ENCODE peak calls at places on chromosome 10, in nine cellular contexts. F, U, P, H, S, C, X, Q and L are unnamed samples.

GRCh38 chr10:59383436-59383835 is 21.1 kb upstream of the FAM13C start:
- DNase-seq in F (no peak), U (peak), P (no peak), H (no peak), S (no peak), C (no peak), X (no peak), Q (no peak), L (no peak)

GRCh38 chr10:110863361-110863760 is 8.4 kb upstream of the PDCD4 start:
- DNase-seq in F (no peak), U (no peak), P (no peak), H (no peak), S (no peak), C (no peak), X (no peak), Q (no peak), L (no peak)

GRCh38 chr10:99858849-99859248 is 76.4 kb downstream of the ABCC2 start:
- DNase-seq in F (no peak), U (no peak), P (no peak), H (no peak), S (no peak), C (no peak), X (no peak), Q (no peak), L (no peak)

GRCh38 chr10:73182568-73182967 is 14.6 kb downstream of the FAM149B1 start:
- DNase-seq in F (no peak), U (peak), P (no peak), H (no peak), S (no peak), C (no peak), X (no peak), Q (no peak), L (no peak)

GRCh38 chr10:5014936-5015335 is 11.3 kb upstream of the AKR1C2 start:
- DNase-seq in F (no peak), U (peak), P (no peak), H (peak), S (peak), C (peak), X (no peak), Q (no peak), L (no peak)

GRCh38 chr10:25078659-25079429 is 62.4 kb downstream of the THNSL1 start:
- DNase-seq in F (peak), U (no peak), P (no peak), H (no peak), S (no peak), C (no peak), X (no peak), Q (no peak), L (no peak)

GRCh38 chr10:84097787-84098353 is 41.4 kb upstream of the GHITM start:
- DNase-seq in F (no peak), U (peak), P (peak), H (peak), S (peak), C (no peak), X (no peak), Q (no peak), L (no peak)

GRCh38 chr10:70579234-70580002 is 23.1 kb downstream of the PRF1 start:
- DNase-seq in F (no peak), U (no peak), P (no peak), H (peak), S (no peak), C (peak), X (no peak), Q (peak), L (no peak)

GRCh38 chr10:22053048-22053447 is 49.5 kb upstream of the DNAJC1 start:
- DNase-seq in F (no peak), U (no peak), P (no peak), H (no peak), S (no peak), C (peak), X (no peak), Q (no peak), L (no peak)

GRCh38 chr10:112763916-112764520 is 186.0 kb upstream of the TCF7L2 start:
- DNase-seq in F (no peak), U (no peak), P (no peak), H (peak), S (no peak), C (no peak), X (peak), Q (no peak), L (no peak)

GRCh38 chr10:12907651-12908050 is 93.9 kb downstream of the CCDC3 start:
- DNase-seq in F (no peak), U (peak), P (no peak), H (no peak), S (no peak), C (no peak), X (no peak), Q (no peak), L (no peak)

GRCh38 chr10:115355162-115355760 is 262.1 kb downstream of the ATRNL1 start:
- DNase-seq in F (peak), U (peak), P (peak), H (peak), S (peak), C (peak), X (peak), Q (no peak), L (no peak)

GRCh38 chr10:31118561-31118960 is 86.9 kb upstream of the ZNF438 start:
- DNase-seq in F (no peak), U (no peak), P (no peak), H (peak), S (no peak), C (no peak), X (no peak), Q (no peak), L (no peak)

GRCh38 chr10:37789590-37789989 is 67.8 kb downstream of the ZNF248 start:
- DNase-seq in F (no peak), U (no peak), P (no peak), H (peak), S (no peak), C (no peak), X (no peak), Q (no peak), L (no peak)

GRCh38 chr10:130858626-130859025 is 452.9 kb downstream of the TCERG1L start:
- DNase-seq in F (no peak), U (no peak), P (no peak), H (no peak), S (no peak), C (no peak), X (no peak), Q (no peak), L (no peak)

GRCh38 chr10:98378722-98379121 is 36.3 kb downstream of the PYROXD2 start:
- DNase-seq in F (no peak), U (no peak), P (no peak), H (no peak), S (no peak), C (no peak), X (no peak), Q (no peak), L (no peak)

GRCh38 chr10:19904202-19904661 is 88.0 kb downstream of the PLXDC2 start:
- DNase-seq in F (no peak), U (peak), P (no peak), H (no peak), S (no peak), C (no peak), X (peak), Q (no peak), L (no peak)

GRCh38 chr10:114681542-114681941 is 23.5 kb upstream of the ABLIM1 start:
- DNase-seq in F (no peak), U (no peak), P (no peak), H (peak), S (no peak), C (no peak), X (no peak), Q (peak), L (no peak)

GRCh38 chr10:90969947-90970673 is 49.2 kb upstream of the ANKRD1 start:
- DNase-seq in F (no peak), U (peak), P (no peak), H (peak), S (no peak), C (no peak), X (peak), Q (no peak), L (no peak)

GRCh38 chr10:62492012-62492869 is 118.1 kb downstream of the ZNF365 start:
- DNase-seq in F (no peak), U (peak), P (peak), H (peak), S (peak), C (peak), X (no peak), Q (no peak), L (no peak)

GRCh38 chr10:113187066-113187777 is 237.2 kb downstream of the TCF7L2 start:
- DNase-seq in F (no peak), U (peak), P (no peak), H (no peak), S (no peak), C (no peak), X (no peak), Q (peak), L (peak)

GRCh38 chr10:65907199-65907712 is 1018.6 kb upstream of the LRRTM3 start:
- DNase-seq in F (no peak), U (no peak), P (no peak), H (no peak), S (no peak), C (no peak), X (no peak), Q (no peak), L (no peak)

GRCh38 chr10:8050561-8051108 is 3.9 kb upstream of the GATA3 start:
- DNase-seq in F (no peak), U (peak), P (peak), H (peak), S (no peak), C (no peak), X (no peak), Q (peak), L (peak)

GRCh38 chr10:61901829-61902447 is 439 bp downstream of the ARID5B start:
- DNase-seq in F (peak), U (peak), P (peak), H (no peak), S (peak), C (peak), X (no peak), Q (no peak), L (peak)

GRCh38 chr10:71837085-71837827 is 13.8 kb downstream of the PSAP start:
- DNase-seq in F (no peak), U (peak), P (peak), H (no peak), S (peak), C (peak), X (no peak), Q (peak), L (no peak)

GRCh38 chr10:44010873-44011602 is 362.4 kb upstream of the ZNF32 start:
- DNase-seq in F (no peak), U (no peak), P (no peak), H (peak), S (peak), C (no peak), X (no peak), Q (no peak), L (no peak)

GRCh38 chr10:18572959-18573561 is 78.3 kb downstream of the NSUN6 start:
- DNase-seq in F (no peak), U (no peak), P (no peak), H (no peak), S (no peak), C (no peak), X (no peak), Q (no peak), L (no peak)

GRCh38 chr10:58576736-58577366 is 64.2 kb downstream of the BICC1 start:
- DNase-seq in F (no peak), U (no peak), P (no peak), H (no peak), S (no peak), C (no peak), X (no peak), Q (no peak), L (no peak)

GRCh38 chr10:13346280-13346819 is 1.7 kb downstream of the SEPHS1 start:
- DNase-seq in F (peak), U (peak), P (no peak), H (peak), S (no peak), C (no peak), X (peak), Q (no peak), L (no peak)

GRCh38 chr10:49526624-49527023 is 12.3 kb downstream of the ERCC6 start:
- DNase-seq in F (no peak), U (peak), P (no peak), H (no peak), S (no peak), C (peak), X (no peak), Q (no peak), L (no peak)

GRCh38 chr10:47176903-47177860 is 122.8 kb upstream of the GDF10 start:
- DNase-seq in F (no peak), U (no peak), P (no peak), H (no peak), S (no peak), C (no peak), X (no peak), Q (no peak), L (no peak)

GRCh38 chr10:22927661-22928403 is at the start of gene ARMC3:
- DNase-seq in F (peak), U (peak), P (peak), H (peak), S (no peak), C (peak), X (no peak), Q (peak), L (peak)

GRCh38 chr10:75261813-75262725 is 26.3 kb upstream of the COMTD1 start:
- DNase-seq in F (no peak), U (no peak), P (no peak), H (peak), S (no peak), C (no peak), X (no peak), Q (peak), L (no peak)

GRCh38 chr10:104321716-104322415 is 16.4 kb downstream of the ITPRIP start:
- DNase-seq in F (no peak), U (no peak), P (no peak), H (no peak), S (peak), C (no peak), X (no peak), Q (peak), L (no peak)
- H3K4me3 ChIP-seq in F (no peak), U (no peak), P (peak), H (no peak), S (peak), C (no peak), X (no peak), Q (no peak), L (no peak)

GRCh38 chr10:102775973-102776669 is 32.4 kb downstream of the WBP1L start:
- DNase-seq in F (peak), U (peak), P (peak), H (no peak), S (no peak), C (peak), X (peak), Q (peak), L (peak)
- H3K4me3 ChIP-seq in F (peak), U (peak), P (peak), H (no peak), S (no peak), C (no peak), X (peak), Q (peak), L (no peak)

DNA sequence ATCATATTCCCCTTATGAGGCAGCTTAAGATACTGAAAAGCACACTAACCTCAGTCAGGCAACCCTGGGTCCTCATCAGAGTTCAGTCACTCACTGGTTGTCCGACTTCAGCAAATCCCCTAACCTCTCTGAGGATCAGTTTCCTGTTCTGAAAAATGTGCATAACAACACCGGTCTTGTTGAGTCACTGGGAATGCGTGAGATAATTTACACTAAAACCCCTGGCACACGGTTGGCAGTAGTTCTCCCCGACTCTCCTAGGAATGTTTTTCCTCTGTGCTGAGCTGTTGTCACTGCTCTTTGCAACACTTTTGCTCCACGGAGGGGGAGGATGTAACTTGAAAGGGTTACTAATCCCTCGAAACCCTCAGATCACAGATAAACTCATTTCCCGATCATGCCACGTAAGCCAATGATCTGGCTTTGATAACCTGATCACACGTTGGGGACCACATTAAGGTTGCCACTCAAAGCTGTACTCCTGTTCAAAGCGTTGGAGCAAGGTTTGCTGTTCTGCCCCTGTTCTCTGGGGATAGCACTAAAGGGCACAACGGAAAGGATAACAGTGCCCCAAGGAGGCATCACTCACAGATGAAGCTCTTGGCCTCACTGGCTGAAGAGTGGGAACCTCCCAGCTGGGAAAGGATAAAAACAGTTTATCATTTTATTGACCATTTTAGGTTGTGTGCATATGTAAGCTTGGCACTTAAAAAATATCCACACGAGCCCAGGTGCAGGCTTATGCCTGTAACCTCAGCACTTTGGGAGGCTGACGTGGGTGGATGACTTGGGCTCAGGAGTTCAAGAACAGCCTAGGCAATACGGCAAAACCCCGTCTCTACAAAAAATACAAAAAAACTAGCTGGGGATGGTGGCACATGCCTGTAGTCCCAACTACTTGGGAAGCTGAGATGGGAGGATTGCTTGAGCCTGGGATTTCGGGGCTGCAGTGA is 5.0 kb upstream of the RBM17 start:
- DNase-seq in F (no peak), U (peak), P (no peak), H (no peak), S (no peak), C (no peak), X (peak), Q (no peak), L (no peak)
- H3K4me3 ChIP-seq in F (no peak), U (no peak), P (no peak), H (no peak), S (no peak), C (no peak), X (no peak), Q (no peak), L (no peak)

GRCh38 chr10:11720260-11720741 is 21.9 kb upstream of the ECHDC3 start:
- DNase-seq in F (no peak), U (no peak), P (no peak), H (no peak), S (no peak), C (no peak), X (no peak), Q (no peak), L (no peak)
- H3K4me3 ChIP-seq in F (no peak), U (no peak), P (no peak), H (no peak), S (no peak), C (no peak), X (no peak), Q (no peak), L (no peak)

DNA sequence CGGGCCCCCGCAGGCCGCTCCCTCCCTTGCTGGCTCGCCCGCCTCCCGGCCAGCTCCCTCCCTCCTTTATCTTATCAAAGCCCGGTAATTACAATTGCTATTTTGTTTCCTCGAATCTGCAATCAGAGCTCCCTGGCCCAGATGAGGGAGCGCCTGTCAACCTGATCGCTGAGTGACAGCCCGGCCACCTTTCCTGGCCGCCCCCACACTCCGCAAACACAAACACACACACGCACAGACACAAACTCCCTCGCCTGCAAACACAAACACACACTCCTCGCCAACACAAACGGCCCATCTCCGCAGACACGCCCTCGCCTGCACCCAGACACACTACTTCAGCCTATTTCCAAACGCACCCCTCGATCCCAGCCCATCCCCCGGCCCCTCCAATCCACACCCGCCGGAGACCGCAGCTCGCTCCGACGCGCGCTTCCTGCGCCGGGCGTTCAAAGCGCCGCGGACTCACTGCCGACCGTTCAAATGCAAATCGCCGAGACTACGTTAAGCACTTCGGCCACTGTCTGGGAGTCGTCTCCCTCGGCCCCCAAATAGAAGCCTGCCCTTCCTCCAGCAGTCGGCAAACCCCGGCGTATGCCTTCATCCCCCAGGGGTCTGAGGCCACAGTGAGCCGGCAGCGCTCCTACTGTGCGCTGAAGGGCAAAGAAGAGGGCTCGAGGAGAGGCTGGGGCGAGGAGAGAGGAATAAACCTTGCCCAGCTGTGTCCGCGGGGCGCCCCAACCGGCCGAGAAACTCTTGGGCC is 3.0 kb upstream of the FGF8 start:
- DNase-seq in F (peak), U (peak), P (peak), H (no peak), S (peak), C (peak), X (no peak), Q (peak), L (peak)
- H3K4me3 ChIP-seq in F (peak), U (peak), P (peak), H (no peak), S (peak), C (no peak), X (no peak), Q (peak), L (no peak)

DNA sequence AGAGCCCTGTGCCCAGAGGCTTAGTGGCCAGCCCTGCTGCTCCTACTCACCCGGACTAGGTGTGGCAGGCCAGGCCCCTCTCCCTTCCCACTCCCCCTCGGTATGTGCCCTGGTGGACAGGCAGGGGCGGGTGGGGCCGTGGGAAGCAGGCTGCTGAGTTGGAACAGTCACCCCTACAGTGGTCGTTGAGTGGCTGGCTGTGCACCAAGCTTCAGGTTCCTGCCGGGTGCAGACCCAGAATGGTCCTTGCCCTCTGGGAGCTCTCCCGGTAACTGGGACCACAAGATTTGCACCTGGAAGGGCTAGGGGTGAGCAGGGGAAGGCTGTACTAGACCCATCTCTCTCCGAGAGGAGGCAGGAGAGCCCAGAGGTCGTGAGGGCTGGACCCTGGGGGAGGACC is 68.6 kb downstream of the ZMIZ1 start:
- DNase-seq in F (no peak), U (no peak), P (no peak), H (no peak), S (no peak), C (no peak), X (no peak), Q (no peak), L (no peak)
- H3K4me3 ChIP-seq in F (no peak), U (no peak), P (no peak), H (no peak), S (peak), C (no peak), X (no peak), Q (no peak), L (no peak)

GRCh38 chr10:76779821-76780281 is 857.8 kb downstream of the KCNMA1 start:
- DNase-seq in F (no peak), U (no peak), P (peak), H (no peak), S (no peak), C (no peak), X (no peak), Q (no peak), L (no peak)
- H3K4me3 ChIP-seq in F (no peak), U (no peak), P (peak), H (no peak), S (no peak), C (no peak), X (no peak), Q (no peak), L (no peak)

GRCh38 chr10:133144771-133145170 is 15.2 kb upstream of the KNDC1 start:
- DNase-seq in F (no peak), U (no peak), P (no peak), H (no peak), S (no peak), C (no peak), X (no peak), Q (no peak), L (no peak)
- H3K4me3 ChIP-seq in F (no peak), U (no peak), P (no peak), H (no peak), S (no peak), C (no peak), X (no peak), Q (no peak), L (no peak)